ENCODE peak calls at places on chromosomes 13 and 19, in four cellular contexts. L is posterior cingulate gyrus, O is T-helper 17 cell, B is fibroblast of gingiva. Q is an unnamed sample.

GRCh38 chr13:38409771-38410170 is 60.1 kb downstream of the UFM1 start:
- DNase-seq in L (no peak), O (no peak), B (no peak), Q (no peak)

GRCh38 chr13:39586142-39586541 is 16.9 kb downstream of the LHFPL6 start:
- DNase-seq in L (no peak), O (no peak), B (no peak), Q (no peak)

GRCh38 chr13:105763851-105764250 is 771.6 kb downstream of the EFNB2 start:
- DNase-seq in L (no peak), O (no peak), B (no peak), Q (no peak)

GRCh38 chr19:45099465-45100201 is 6.7 kb downstream of the PPP1R37 start:
- DNase-seq in L (no peak), O (no peak), B (no peak), Q (no peak)

GRCh38 chr19:50510700-50511068 is 307 bp downstream of the JOSD2 start:
- DNase-seq in L (no peak), O (no peak), B (no peak), Q (no peak)

GRCh38 chr19:18737337-18737953 is 53.7 kb downstream of the COMP start:
- DNase-seq in L (no peak), O (no peak), B (no peak), Q (no peak)

GRCh38 chr19:44847144-44848035 is 1.3 kb downstream of the NECTIN2 start:
- DNase-seq in L (peak), O (no peak), B (peak), Q (no peak)

GRCh38 chr13:43804461-43805070 is 17.8 kb upstream of the ENOX1 start:
- DNase-seq in L (no peak), O (no peak), B (peak), Q (no peak)

GRCh38 chr13:99086869-99087129 is 108.9 kb upstream of the DOCK9 start:
- DNase-seq in L (peak), O (peak), B (no peak), Q (peak)

GRCh38 chr13:50788551-50788950 is 54.9 kb downstream of the DLEU7 start:
- DNase-seq in L (no peak), O (no peak), B (no peak), Q (no peak)

GRCh38 chr13:38752726-38753125 is 65.8 kb downstream of the FREM2 start:
- DNase-seq in L (no peak), O (no peak), B (no peak), Q (no peak)

GRCh38 chr19:19115954-19116353 is 22.3 kb downstream of the TMEM161A start:
- DNase-seq in L (no peak), O (peak), B (no peak), Q (peak)

GRCh38 chr19:49565261-49565660 is 15.1 kb downstream of the NOSIP start:
- DNase-seq in L (no peak), O (no peak), B (no peak), Q (no peak)

GRCh38 chr13:99028890-99029289 is 51.0 kb upstream of the DOCK9 start:
- DNase-seq in L (no peak), O (peak), B (no peak), Q (peak)

GRCh38 chr19:532578-533484 is 1.3 kb downstream of the CDC34 start:
- DNase-seq in L (peak), O (no peak), B (peak), Q (no peak)

GRCh38 chr19:39152066-39152465 is 26.5 kb downstream of the PAK4 start:
- DNase-seq in L (no peak), O (no peak), B (no peak), Q (no peak)

GRCh38 chr13:110546933-110547332 is 14.6 kb downstream of the RAB20 start:
- DNase-seq in L (no peak), O (no peak), B (peak), Q (no peak)

GRCh38 chr19:36093146-36093662 is 17.7 kb upstream of the OVOL3 start:
- DNase-seq in L (no peak), O (no peak), B (no peak), Q (no peak)

GRCh38 chr13:23950736-23951510 is 53.6 kb upstream of the C1QTNF9B start:
- DNase-seq in L (no peak), O (no peak), B (no peak), Q (no peak)

GRCh38 chr19:39308531-39309304 is 11.9 kb downstream of the LRFN1 start:
- DNase-seq in L (no peak), O (no peak), B (no peak), Q (no peak)

GRCh38 chr13:84649853-84650252 is 767.6 kb upstream of the SLITRK1 start:
- DNase-seq in L (no peak), O (no peak), B (no peak), Q (no peak)

GRCh38 chr13:27201661-27202060 is 30.1 kb upstream of the USP12 start:
- DNase-seq in L (no peak), O (no peak), B (no peak), Q (no peak)

GRCh38 chr19:42132851-42133528 is 744 bp upstream of the POU2F2 start:
- DNase-seq in L (peak), O (peak), B (no peak), Q (peak)